ENCODE peak calls at places on chromosomes 4 and X, in four cellular contexts. L is prostate gland, Z is mammary epithelial cell, X is SK-N-SH. P is an unnamed sample. For H3K27me3 and H3K4me1, the result is how much of the 10 kb centered on the place peaks cover.

GRCh38 chrX:120365320-120365719 is 3.4 kb downstream of the ATP1B4 start:
- DNase-seq in Z (no peak), L (peak), X (peak), P (no peak)

GRCh38 chrX:110408949-110409588 is 50.4 kb downstream of the RTL9 start:
- DNase-seq in L (no peak), X (no peak), Z (no peak), P (no peak)

GRCh38 chr4:183261953-183262775 is 57.9 kb downstream of the CLDN22 start:
- DNase-seq in X (peak), Z (peak), L (peak), P (no peak)

GRCh38 chr4:61200195-61200990 is at the start of gene ADGRL3:
- DNase-seq in L (no peak), X (peak), Z (peak), P (no peak)

GRCh38 chr4:168609369-168609768 is 112.5 kb downstream of the PALLD start:
- DNase-seq in Z (no peak), X (no peak), L (no peak), P (no peak)

GRCh38 chr4:53128959-53129358 is 236.9 kb downstream of the SCFD2 start:
- DNase-seq in X (no peak), Z (no peak), L (no peak), P (no peak)

GRCh38 chrX:26352891-26353430 is 137.0 kb downstream of the MAGEB5 start:
- DNase-seq in L (no peak), X (no peak), Z (no peak), P (no peak)

GRCh38 chr4:25913851-25914669 is at the start of gene SMIM20:
- DNase-seq in Z (peak), X (peak), L (peak), P (peak)

GRCh38 chr4:99763635-99764101 is 53.0 kb upstream of the DAPP1 start:
- DNase-seq in L (peak), Z (peak), X (no peak), P (no peak)

GRCh38 chrX:45063319-45064095 is 137.2 kb downstream of the DIPK2B start:
- DNase-seq in X (no peak), Z (peak), L (peak), P (peak)

GRCh38 chr4:52869196-52869595 is 7.1 kb downstream of the RASL11B start:
- DNase-seq in Z (no peak), L (no peak), X (peak), P (no peak)

GRCh38 chr4:61079976-61080375 is 120.2 kb upstream of the ADGRL3 start:
- DNase-seq in X (no peak), L (no peak), Z (no peak), P (no peak)

DNA sequence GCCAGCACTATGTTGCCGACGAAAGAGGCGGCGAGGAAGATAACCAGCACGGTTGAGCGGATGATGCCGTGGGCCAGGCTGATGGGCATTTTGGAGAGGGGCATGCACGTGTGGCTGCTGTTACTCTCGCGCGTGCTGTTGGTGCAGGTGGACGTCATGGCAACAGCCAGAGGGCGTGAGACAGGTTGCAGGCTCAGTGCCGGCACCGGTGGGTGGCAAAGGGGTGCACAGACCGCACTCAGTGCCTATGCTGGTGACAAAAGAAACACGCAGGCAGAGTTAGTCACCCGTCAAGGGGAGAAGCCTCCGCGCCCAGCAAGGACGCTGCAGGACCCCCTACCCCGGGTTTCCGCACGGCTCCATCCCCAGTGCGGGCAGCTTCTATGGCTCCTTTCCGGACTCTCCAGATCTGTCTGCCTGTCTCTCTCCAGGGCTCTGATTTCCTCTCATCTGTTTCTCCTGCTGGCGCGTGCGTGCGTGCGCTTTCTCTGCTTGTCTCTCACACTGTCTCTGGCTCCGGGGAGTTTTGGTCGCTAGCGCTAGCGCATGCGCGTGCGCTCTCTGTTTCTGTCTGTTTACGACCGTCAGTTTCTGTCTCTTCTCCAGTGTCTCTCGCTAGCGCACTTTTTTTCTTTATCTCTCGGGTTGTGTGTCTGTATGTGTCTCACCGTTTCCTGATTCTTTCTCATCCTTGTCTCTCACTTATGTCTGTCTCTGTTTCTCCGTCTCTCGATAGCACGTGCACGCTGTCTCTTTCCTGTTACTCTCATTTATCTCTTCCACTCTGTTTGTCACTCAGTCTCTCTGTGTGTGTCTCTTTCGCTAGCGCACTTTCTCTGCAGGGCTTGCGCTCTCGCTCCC is 2.0 kb downstream of the GPR101 start:
- DNase-seq in L (no peak), Z (peak), X (peak), P (no peak)
- H3K27me3 ChIP-seq in L (under half), Z (under half), X (half or more), P (under half)

DNA sequence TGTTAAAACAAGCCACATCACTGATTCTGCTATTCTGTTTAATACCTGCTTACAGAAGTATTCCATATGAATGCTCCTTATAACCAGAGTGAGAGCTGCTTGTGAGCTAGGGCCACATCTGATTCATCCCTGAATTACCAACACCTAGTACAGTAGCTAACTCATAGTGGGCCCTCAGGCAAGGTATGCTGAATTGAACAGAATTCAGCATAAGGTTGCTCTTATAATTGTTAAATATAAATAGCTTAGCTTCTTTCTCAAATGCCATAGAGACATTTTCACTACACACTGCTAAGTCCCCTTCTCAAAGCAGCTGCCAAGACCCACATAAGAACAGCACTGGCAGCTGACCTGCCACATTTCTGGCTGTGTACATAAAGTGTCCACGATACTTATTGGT is 27.0 kb upstream of the MCF2 start:
- DNase-seq in X (no peak), L (no peak), Z (peak), P (no peak)
- H3K4me1 ChIP-seq in X (under half), L (under half), Z (under half), P (under half)

GRCh38 chr4:88609387-88609786 is 17.1 kb downstream of the HERC3 start:
- DNase-seq in Z (no peak), X (no peak), L (no peak), P (no peak)

GRCh38 chr4:88610771-88611170 is 18.5 kb downstream of the HERC3 start:
- DNase-seq in L (no peak), X (no peak), Z (no peak), P (no peak)

GRCh38 chr4:88614058-88614457 is 21.8 kb downstream of the HERC3 start:
- DNase-seq in Z (no peak), L (no peak), X (no peak), P (no peak)

GRCh38 chr4:88616275-88616996 is 24.2 kb downstream of the HERC3 start:
- DNase-seq in Z (peak), X (no peak), L (no peak), P (no peak)

DNA sequence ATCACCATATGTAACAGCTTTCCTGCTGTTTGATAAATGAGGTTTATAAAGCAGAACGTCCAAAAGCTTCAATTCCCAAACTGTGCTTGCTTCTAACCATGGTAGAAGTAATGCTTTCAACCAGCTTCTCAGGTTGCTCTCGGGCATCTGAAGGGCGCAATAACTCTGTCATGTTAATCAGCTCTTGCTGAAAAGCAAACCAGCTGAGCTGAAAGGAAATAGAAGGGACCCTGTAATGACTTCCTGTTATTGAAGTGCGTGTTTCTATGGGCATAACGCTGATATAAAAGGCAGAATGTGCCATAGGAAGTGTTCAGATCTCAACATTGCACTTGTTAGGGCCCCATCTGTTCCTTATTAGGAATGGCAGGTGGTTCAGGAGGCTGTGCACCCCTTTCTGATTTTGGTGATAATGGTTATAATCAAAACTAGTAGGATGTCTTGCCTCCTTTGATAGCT is 21.2 kb downstream of the HERC3 start:
- DNase-seq in L (no peak), Z (no peak), X (no peak), P (no peak)
- H3K27me3 ChIP-seq in L (under half), Z (under half), X (under half), P (under half)

GRCh38 chr4:1993169-1993516 is 15.6 kb downstream of the NELFA start:
- DNase-seq in X (no peak), Z (no peak), L (no peak), P (no peak)

GRCh38 chr4:1996866-1997611 is 11.7 kb downstream of the NELFA start:
- DNase-seq in Z (no peak), L (no peak), X (no peak), P (no peak)

GRCh38 chr4:1994935-1995334 is 13.8 kb downstream of the NELFA start:
- DNase-seq in Z (no peak), L (no peak), X (no peak), P (no peak)

GRCh38 chr4:1998296-1998695 is 10.5 kb downstream of the NELFA start:
- DNase-seq in L (no peak), X (no peak), Z (peak), P (no peak)

GRCh38 chr4:1997712-1998111 is 11.1 kb downstream of the NELFA start:
- DNase-seq in Z (no peak), X (no peak), L (no peak), P (no peak)
- H3K4me1 ChIP-seq in Z (under half), X (under half), L (under half), P (under half)

DNA sequence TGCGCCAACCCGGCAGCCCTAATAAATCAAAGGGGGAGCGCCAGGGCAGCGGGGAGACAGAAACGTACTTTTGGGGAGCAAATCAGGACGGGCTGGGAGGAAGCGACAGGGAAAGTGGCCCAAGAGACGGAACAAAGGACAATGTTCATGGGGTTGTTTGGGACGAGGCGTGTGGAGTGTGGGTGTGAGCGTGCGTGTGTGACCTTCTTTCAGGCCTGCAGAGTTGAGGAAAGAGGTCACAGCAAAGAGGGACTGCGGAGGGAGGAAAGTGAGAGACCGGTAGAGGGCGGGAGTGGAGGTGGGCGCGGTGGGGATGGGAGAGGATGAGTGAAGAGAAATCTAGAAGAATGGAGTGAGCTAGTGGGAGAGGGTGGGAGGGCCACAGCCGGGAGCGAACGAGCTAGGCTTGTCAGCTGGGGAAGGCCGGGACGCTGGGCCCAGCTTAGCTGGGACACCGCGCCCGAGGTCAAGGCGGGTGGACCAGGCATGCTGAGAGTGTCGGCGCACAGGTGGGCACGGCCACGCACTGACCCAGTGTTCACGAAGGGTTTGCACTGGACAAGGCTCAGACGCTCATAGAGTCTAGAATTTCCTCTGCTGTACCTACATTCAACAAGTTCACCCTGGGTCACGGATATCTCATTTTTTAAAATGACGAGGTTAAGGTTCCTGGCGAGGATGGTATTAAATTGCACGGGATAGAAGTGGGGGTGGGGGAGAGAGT is 14.7 kb upstream of the PITX2 start:
- DNase-seq in Z (no peak), X (no peak), L (no peak), P (no peak)
- H3K27me3 ChIP-seq in Z (half or more), X (half or more), L (under half), P (half or more)

DNA sequence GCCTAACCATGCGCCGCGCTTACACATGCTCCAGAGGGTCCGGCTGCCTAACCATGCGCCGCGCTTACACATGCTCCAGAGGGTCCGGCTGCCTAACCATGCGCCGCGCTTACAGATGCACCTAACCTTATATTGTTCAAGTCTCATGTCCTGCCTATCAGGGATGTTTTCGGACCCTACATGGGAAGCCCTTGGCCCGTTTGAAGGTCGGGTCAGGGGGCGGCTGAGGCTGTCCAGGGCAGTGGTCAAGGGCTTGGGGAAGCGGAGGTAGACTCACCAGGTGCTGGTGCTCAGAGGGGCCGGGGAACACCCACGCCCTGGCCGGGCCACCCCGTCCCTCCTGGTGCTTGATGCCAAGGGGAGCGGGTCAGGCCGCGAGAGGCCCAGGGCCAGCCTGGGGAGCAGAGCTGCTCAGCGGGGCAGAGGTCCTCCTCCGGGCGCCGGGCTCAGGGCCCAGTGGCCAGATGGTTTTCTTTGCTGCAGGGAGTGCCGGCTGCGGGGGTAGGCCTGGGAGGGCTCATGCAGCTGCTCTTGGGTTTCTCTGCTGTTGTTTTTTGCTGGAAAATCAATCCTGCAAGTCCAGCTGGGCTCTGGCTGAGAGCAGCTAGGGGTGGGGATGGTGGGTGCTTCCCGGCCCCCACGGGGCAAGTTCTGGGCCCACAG is 35.4 kb upstream of the SPON2 start:
- DNase-seq in Z (no peak), X (peak), L (no peak), P (peak)
- H3K4me1 ChIP-seq in Z (under half), X (under half), L (under half), P (under half)

GRCh38 chr4:6549890-6550620 is 24.9 kb upstream of the MAN2B2 start:
- DNase-seq in L (no peak), X (no peak), Z (no peak), P (no peak)

GRCh38 chr4:6548882-6549230 is 26.1 kb upstream of the MAN2B2 start:
- DNase-seq in Z (no peak), L (no peak), X (peak), P (no peak)

GRCh38 chr4:6548201-6548881 is 26.6 kb upstream of the MAN2B2 start:
- DNase-seq in L (no peak), Z (peak), X (peak), P (no peak)

GRCh38 chr4:6550821-6551220 is 24.2 kb upstream of the MAN2B2 start:
- DNase-seq in L (no peak), Z (no peak), X (no peak), P (no peak)

DNA sequence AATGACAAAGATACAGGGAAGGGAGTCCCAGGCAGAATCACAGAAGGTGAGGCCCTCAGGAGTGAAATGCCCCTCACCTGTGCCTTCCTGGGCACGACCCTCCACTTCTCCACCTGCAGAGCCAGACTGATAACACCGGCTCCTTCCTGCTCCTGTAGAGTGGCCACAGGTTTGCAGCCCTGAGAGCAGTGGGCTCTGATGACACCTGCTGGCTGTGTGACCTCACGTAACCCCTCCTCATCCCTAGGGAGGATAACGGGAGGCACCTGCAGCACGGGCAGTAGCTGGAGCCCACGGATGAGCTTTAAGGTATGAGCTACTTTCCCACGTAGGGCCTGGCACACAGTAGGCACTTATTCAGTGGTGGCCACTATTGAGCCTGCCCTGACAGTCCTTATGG is 25.5 kb upstream of the MAN2B2 start:
- DNase-seq in X (no peak), Z (no peak), L (no peak), P (no peak)
- H3K27me3 ChIP-seq in X (under half), Z (under half), L (under half), P (under half)

DNA sequence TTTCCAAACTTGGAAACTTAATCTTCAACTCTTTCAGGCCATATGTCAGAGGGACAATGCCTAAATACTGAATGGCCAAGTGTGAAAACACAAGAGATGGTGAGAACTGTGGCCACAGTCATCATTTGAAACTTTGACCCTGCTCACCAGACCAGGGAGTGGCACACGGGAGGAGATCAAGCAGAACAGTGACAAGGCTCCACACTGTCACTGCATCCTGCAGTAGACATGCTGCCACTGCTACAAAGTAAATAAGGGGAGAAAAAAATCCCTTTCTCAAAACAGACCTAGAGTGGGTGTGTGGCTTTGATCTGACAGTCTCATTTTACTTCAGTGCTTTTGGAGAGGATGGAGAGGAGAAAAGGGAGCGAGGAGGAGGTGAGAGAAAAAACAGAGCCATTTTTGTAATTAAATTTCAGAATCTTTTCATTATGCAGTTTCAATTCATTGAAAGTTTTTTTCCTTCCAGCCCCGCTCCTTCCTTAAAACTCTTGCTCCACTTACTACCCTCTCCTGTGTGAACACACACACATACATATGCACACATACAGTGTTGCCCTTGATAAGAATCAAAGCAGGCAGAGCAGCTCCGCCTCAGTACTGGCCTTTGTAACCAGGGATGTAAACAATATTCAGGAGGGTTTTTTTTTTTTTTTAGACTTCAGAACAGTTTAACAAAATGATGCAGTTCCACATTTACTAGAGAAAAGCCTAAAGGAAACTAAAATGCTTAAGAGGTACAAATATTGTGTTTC is 34.4 kb downstream of the NEXMIF start:
- DNase-seq in X (peak), L (no peak), Z (no peak), P (no peak)
- H3K4me1 ChIP-seq in X (under half), L (under half), Z (under half), P (under half)

GRCh38 chr4:792729-793108 is 33.2 kb downstream of the CPLX1 start:
- DNase-seq in Z (no peak), L (no peak), X (no peak), P (no peak)
- H3K27me3 ChIP-seq in Z (under half), L (under half), X (under half), P (under half)